ENCODE peak calls at places on chromosomes 2 and 18, in ten cellular contexts. G, B, V, M, A, C, T, U, Q and L are unnamed samples.

GRCh38 chr2:203562283-203562682 is 27.2 kb upstream of the RAPH1 start:
- DNase-seq in G (no peak), B (no peak), V (peak; percentile 21), M (no peak), A (no peak), C (no peak), T (no peak), U (no peak), Q (no peak), L (peak; percentile 45)

GRCh38 chr18:73407506-73407905 is 539.7 kb upstream of the NETO1 start:
- DNase-seq in G (no peak), B (peak; percentile 55), V (no peak), M (no peak), A (no peak), C (peak; percentile 29), T (no peak), U (no peak), Q (no peak), L (peak; percentile 18)

GRCh38 chr2:162430323-162430722 is 86.4 kb downstream of the GCA start:
- DNase-seq in G (no peak), B (no peak), V (peak; percentile 26), M (no peak), A (peak; percentile 15), C (no peak), T (no peak), U (peak; percentile 20), Q (no peak), L (no peak)

GRCh38 chr2:98569197-98569793 is 39.0 kb downstream of the COA5 start:
- DNase-seq in G (no peak), B (no peak), V (peak; percentile 40), M (peak; percentile 60), A (peak; percentile 48), C (peak; percentile 38), T (no peak), U (peak; percentile 70), Q (no peak), L (peak; percentile 10)

GRCh38 chr2:10434885-10435419 is 13.2 kb downstream of the ODC1 start:
- DNase-seq in G (no peak), B (peak; percentile 57), V (peak; percentile 90), M (peak; percentile 83), A (peak; percentile 76), C (peak; percentile 71), T (no peak), U (peak; percentile 81), Q (peak; percentile 94), L (peak; percentile 60)

GRCh38 chr2:191759650-191760049 is 81.7 kb downstream of the NABP1 start:
- DNase-seq in G (no peak), B (no peak), V (no peak), M (no peak), A (no peak), C (no peak), T (no peak), U (no peak), Q (no peak), L (no peak)

GRCh38 chr2:238947243-238947760 is 99.4 kb downstream of the TWIST2 start:
- DNase-seq in G (no peak), B (no peak), V (no peak), M (no peak), A (no peak), C (no peak), T (no peak), U (no peak), Q (peak; percentile 69), L (no peak)

GRCh38 chr2:100013892-100014677 is 128.3 kb downstream of the AFF3 start:
- DNase-seq in G (peak; percentile 96), B (peak; percentile 99), V (peak; percentile 33), M (no peak), A (no peak), C (peak; percentile 92), T (peak; percentile 93), U (no peak), Q (no peak), L (peak; percentile 95)

GRCh38 chr18:2223859-2224258 is 347.4 kb downstream of the METTL4 start:
- DNase-seq in G (no peak), B (peak; percentile 11), V (peak; percentile 21), M (peak; percentile 7), A (peak; percentile 30), C (peak; percentile 61), T (no peak), U (peak; percentile 51), Q (no peak), L (peak; percentile 40)

GRCh38 chr2:23385748-23386421 is 906 bp downstream of the KLHL29 start:
- DNase-seq in G (no peak), B (peak; percentile 34), V (peak; percentile 28), M (peak; percentile 45), A (no peak), C (peak; percentile 33), T (no peak), U (no peak), Q (no peak), L (no peak)

GRCh38 chr18:52670903-52671302 is 330.9 kb downstream of the DCC start:
- DNase-seq in G (no peak), B (peak; percentile 15), V (peak; percentile 46), M (peak; percentile 38), A (no peak), C (peak; percentile 4), T (no peak), U (no peak), Q (no peak), L (no peak)

GRCh38 chr18:41126541-41127235 is 828.3 kb upstream of the PIK3C3 start:
- DNase-seq in G (peak; percentile 33), B (peak; percentile 73), V (no peak), M (no peak), A (no peak), C (peak; percentile 83), T (peak; percentile 62), U (no peak), Q (no peak), L (peak; percentile 4)

GRCh38 chr2:196204991-196205766 is 33.8 kb upstream of the STK17B start:
- DNase-seq in G (no peak), B (no peak), V (no peak), M (no peak), A (no peak), C (no peak), T (no peak), U (no peak), Q (no peak), L (peak; percentile 71)

GRCh38 chr2:9702604-9703084 is 71.8 kb upstream of the YWHAQ start:
- DNase-seq in G (no peak), B (no peak), V (no peak), M (no peak), A (no peak), C (no peak), T (no peak), U (no peak), Q (peak; percentile 15), L (no peak)

GRCh38 chr2:119252186-119253113 is 28.8 kb downstream of the STEAP3 start:
- DNase-seq in G (peak; percentile 90), B (peak; percentile 94), V (no peak), M (no peak), A (no peak), C (peak; percentile 98), T (peak; percentile 89), U (no peak), Q (peak; percentile 34), L (peak; percentile 97)

GRCh38 chr2:238875531-238876231 is 27.8 kb downstream of the TWIST2 start:
- DNase-seq in G (no peak), B (peak; percentile 41), V (no peak), M (no peak), A (no peak), C (no peak), T (no peak), U (no peak), Q (peak; percentile 88), L (peak; percentile 38)

GRCh38 chr18:48639772-48640432 is 101.1 kb downstream of the CTIF start:
- DNase-seq in G (no peak), B (no peak), V (no peak), M (peak; percentile 31), A (no peak), C (no peak), T (no peak), U (no peak), Q (peak; percentile 74), L (no peak)
- TF ChIP-seq CTCF in G (peak; percentile 39), B (peak; percentile 39), V (peak; percentile 42), M (peak; percentile 42), A (no peak), C (peak; percentile 50), T (peak; percentile 45), U (no peak), Q (no peak), L (peak; percentile 47)

DNA sequence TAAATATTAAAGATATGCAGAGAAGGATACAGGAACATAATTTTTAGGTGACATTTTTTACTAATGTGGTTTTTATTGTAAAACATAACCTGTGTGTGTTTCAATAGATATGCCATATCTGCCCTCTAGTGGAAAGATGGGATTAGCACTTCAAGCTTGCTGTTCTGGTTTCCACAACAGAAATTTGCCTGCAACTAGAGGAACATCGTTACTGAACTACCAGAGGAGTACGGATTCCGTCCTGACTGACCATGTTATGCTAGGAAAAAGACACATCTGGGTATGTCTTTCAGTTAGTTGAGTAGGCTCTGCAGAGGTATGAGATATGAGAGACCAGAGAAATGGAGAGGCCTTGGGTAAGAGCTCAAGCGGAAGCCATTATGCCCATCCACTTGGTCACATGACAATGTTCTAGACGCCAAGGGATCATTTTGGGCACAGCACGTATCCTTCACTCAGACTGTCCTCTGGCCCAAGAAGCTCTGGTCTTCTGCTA is 104.9 kb downstream of the MBD2 start:
- DNase-seq in G (no peak), B (peak; percentile 68), V (peak; percentile 68), M (peak; percentile 78), A (no peak), C (peak; percentile 83), T (no peak), U (peak; percentile 28), Q (no peak), L (peak; percentile 64)
- H3K4me3 ChIP-seq in G (no peak overlapping the region), B (no peak overlapping the region), V (no peak overlapping the region), M (no peak overlapping the region), A (no peak overlapping the region), C (no peak overlapping the region), T (no peak overlapping the region), U (no peak overlapping the region), Q (no peak overlapping the region), L (peak overlapping the region; percentile 29)

DNA sequence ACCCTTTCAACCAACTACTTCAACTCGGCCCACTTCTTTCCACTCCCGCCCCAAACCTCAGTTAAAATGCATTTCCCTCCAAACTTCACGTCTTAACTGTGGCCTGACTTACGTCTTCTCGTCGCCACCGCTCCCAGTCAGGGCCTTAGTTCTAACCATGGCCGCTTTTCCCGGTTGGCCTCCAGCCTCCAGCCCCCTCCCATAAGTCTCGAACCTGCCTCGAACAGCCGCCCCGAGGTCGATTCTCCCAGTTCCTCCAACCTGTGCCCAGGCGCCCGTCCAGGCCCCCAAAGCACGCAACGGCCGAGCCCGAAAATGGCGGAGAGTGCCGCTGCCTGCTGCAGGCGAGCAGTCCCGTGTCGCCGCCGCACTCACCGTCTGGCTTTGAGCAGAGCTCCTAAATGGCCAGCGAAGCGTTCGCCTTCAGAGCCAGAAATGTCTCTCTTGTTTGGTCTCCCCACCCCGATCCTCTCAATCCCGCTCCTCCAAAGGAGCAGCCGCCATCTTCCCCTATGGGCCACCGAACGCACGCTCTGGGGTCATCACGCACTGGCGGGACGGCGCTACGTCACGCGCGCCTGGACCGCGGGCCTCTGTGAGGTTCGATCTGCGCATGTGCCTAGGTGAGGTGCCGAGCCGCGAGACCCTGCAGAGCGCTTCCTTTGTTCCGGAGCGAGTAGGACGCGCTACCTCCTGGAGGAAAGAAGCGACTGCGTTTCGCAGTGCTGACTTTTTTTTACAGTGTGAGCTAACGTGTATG is at the start of gene WDR33:
- DNase-seq in G (peak; percentile 4), B (peak; percentile 76), V (peak; percentile 94), M (peak; percentile 97), A (peak; percentile 93), C (peak; percentile 86), T (peak; percentile 23), U (peak; percentile 94), Q (peak; percentile 96), L (peak; percentile 84)
- TF ChIP-seq CTCF in G (no peak), B (no peak), V (no peak), M (no peak), A (peak; percentile 29), C (no peak), T (peak; percentile 13), U (peak; percentile 8), Q (peak; percentile 33), L (peak; percentile 7)

GRCh38 chr18:79071037-79071960 is 2.1 kb downstream of the ATP9B start:
- DNase-seq in G (no peak), B (no peak), V (no peak), M (no peak), A (no peak), C (no peak), T (no peak), U (no peak), Q (no peak), L (no peak)
- H3K4me3 ChIP-seq in G (no peak overlapping the region), B (no peak overlapping the region), V (peak overlapping the region; percentile 93), M (peak overlapping the region; percentile 79), A (no peak overlapping the region), C (no peak overlapping the region), T (no peak overlapping the region), U (no peak overlapping the region), Q (no peak overlapping the region), L (no peak overlapping the region)